ENCODE peak calls at places on chromosomes 2 and 18, in nine cellular contexts. I is body of pancreas, N is ELR, E is NCI-H1930, X is GM20000, F is T-helper 1 cell, O is ecto neural progenitor cell, Z is upper lobe of right lung, S is pancreas. P is an unnamed sample.

GRCh38 chr2:193124820-193125219 is 930.1 kb upstream of the TMEFF2 start:
- DNase-seq in O (no peak), I (no peak), S (no peak), F (no peak), N (no peak), E (no peak), Z (no peak), X (no peak), P (no peak)

GRCh38 chr2:150267651-150268415 is 219.6 kb downstream of the RND3 start:
- DNase-seq in N (no peak), Z (no peak), S (no peak), X (no peak), I (no peak), E (no peak), F (no peak), O (no peak), P (no peak)

GRCh38 chr2:139940701-139941100 is 1160.5 kb upstream of the NXPH2 start:
- DNase-seq in X (no peak), S (no peak), I (no peak), Z (no peak), O (no peak), F (no peak), N (peak; percentile 33), E (no peak), P (no peak)

GRCh38 chr2:16508061-16508851 is 157.4 kb downstream of the CYRIA start:
- DNase-seq in I (peak; percentile 62), Z (peak; percentile 73), F (no peak), S (peak; percentile 68), E (peak; percentile 65), X (no peak), O (peak; percentile 84), N (no peak), P (no peak)

GRCh38 chr2:40096360-40096759 is 317.3 kb upstream of the THUMPD2 start:
- DNase-seq in F (no peak), N (peak; percentile 74), I (no peak), E (no peak), S (no peak), X (no peak), Z (no peak), O (no peak), P (peak; percentile 39)

GRCh38 chr2:109715302-109715937 is 78.7 kb upstream of the RGPD5 start:
- DNase-seq in E (no peak), N (peak; percentile 43), S (peak; percentile 41), F (no peak), O (no peak), I (peak; percentile 54), Z (peak; percentile 28), X (no peak), P (no peak)

GRCh38 chr2:69190743-69191425 is 177.9 kb downstream of the ANTXR1 start:
- DNase-seq in I (no peak), Z (no peak), O (no peak), X (no peak), S (no peak), N (no peak), F (no peak), E (no peak), P (no peak)

GRCh38 chr18:28716321-28716720 is 539.4 kb upstream of the CDH2 start:
- DNase-seq in F (no peak), E (no peak), S (no peak), Z (no peak), I (no peak), O (no peak), N (no peak), X (no peak), P (no peak)

GRCh38 chr18:13909141-13909540 is 6.2 kb downstream of the MC2R start:
- DNase-seq in Z (no peak), S (no peak), N (no peak), X (no peak), I (no peak), E (no peak), F (no peak), O (no peak), P (no peak)

GRCh38 chr18:69617888-69618287 is 217.2 kb downstream of the DOK6 start:
- DNase-seq in I (no peak), X (no peak), E (no peak), O (no peak), F (no peak), Z (no peak), S (no peak), N (no peak), P (no peak)

GRCh38 chr2:42556351-42556890 is 12.0 kb upstream of the MTA3 start:
- DNase-seq in S (no peak), O (no peak), E (no peak), F (no peak), I (no peak), N (no peak), X (no peak), Z (peak; percentile 22), P (no peak)